ENCODE peak calls at places on chromosome 12, in five cellular contexts. X is transverse colon, E is A549, P is prostate gland, M is lower leg skin. D is an unnamed sample.

GRCh38 chr12:14723763-14724162 is 27.4 kb upstream of the GUCY2C start:
- DNase-seq in P (peak; percentile 61), X (peak; percentile 59), E (peak; percentile 12), M (peak; percentile 17), D (no peak)

GRCh38 chr12:6275609-6276246 is 34.8 kb upstream of the PLEKHG6 start:
- DNase-seq in X (no peak), P (no peak), M (no peak), E (no peak), D (no peak)

GRCh38 chr12:8554451-8555195 is 13.9 kb upstream of the CLEC4E start:
- DNase-seq in X (no peak), P (no peak), M (no peak), E (no peak), D (no peak)

GRCh38 chr12:53726946-53727309 is 324 bp downstream of the CALCOCO1 start:
- DNase-seq in M (no peak), E (peak; percentile 38), X (peak; percentile 13), P (no peak), D (no peak)

GRCh38 chr12:128932521-128932920 is 79.2 kb downstream of the GLT1D1 start:
- DNase-seq in X (no peak), P (no peak), M (no peak), E (no peak), D (no peak)

GRCh38 chr12:89163918-89164317 is 188.4 kb downstream of the DUSP6 start:
- DNase-seq in M (no peak), E (no peak), P (no peak), X (no peak), D (no peak)

GRCh38 chr12:107591095-107591375 is 94.6 kb upstream of the PWP1 start:
- DNase-seq in E (no peak), X (no peak), P (no peak), M (no peak), D (no peak)

GRCh38 chr12:78406776-78407335 is 457.7 kb upstream of the SYT1 start:
- DNase-seq in E (no peak), X (no peak), M (no peak), P (no peak), D (no peak)

GRCh38 chr12:51395283-51396230 is 4.4 kb upstream of the GALNT6 start:
- DNase-seq in X (no peak), P (no peak), M (no peak), E (no peak), D (no peak)

GRCh38 chr12:117118838-117119591 is 19.8 kb upstream of the TESC start:
- DNase-seq in P (no peak), E (no peak), X (no peak), M (no peak), D (no peak)

GRCh38 chr12:93419388-93420034 is 22.2 kb downstream of the UBE2N start:
- DNase-seq in M (no peak), E (peak; percentile 58), X (no peak), P (no peak), D (no peak)

GRCh38 chr12:79187032-79187431 is 322.5 kb downstream of the SYT1 start:
- DNase-seq in P (no peak), X (no peak), E (no peak), M (no peak), D (no peak)

GRCh38 chr12:104136577-104136976 is 1.4 kb downstream of the NFYB start:
- DNase-seq in E (no peak), X (no peak), P (no peak), M (no peak), D (no peak)

GRCh38 chr12:94615284-94616216 is 34.8 kb downstream of the TMCC3 start:
- DNase-seq in M (no peak), X (peak; percentile 66), P (peak; percentile 33), E (peak; percentile 53), D (no peak)

GRCh38 chr12:92503977-92504966 is 198.5 kb upstream of the PLEKHG7 start:
- DNase-seq in P (no peak), X (peak; percentile 25), M (no peak), E (no peak), D (no peak)

GRCh38 chr12:56528836-56529235 is 7.2 kb downstream of the RBMS2 start:
- DNase-seq in E (no peak), M (no peak), X (no peak), P (no peak), D (no peak)

DNA sequence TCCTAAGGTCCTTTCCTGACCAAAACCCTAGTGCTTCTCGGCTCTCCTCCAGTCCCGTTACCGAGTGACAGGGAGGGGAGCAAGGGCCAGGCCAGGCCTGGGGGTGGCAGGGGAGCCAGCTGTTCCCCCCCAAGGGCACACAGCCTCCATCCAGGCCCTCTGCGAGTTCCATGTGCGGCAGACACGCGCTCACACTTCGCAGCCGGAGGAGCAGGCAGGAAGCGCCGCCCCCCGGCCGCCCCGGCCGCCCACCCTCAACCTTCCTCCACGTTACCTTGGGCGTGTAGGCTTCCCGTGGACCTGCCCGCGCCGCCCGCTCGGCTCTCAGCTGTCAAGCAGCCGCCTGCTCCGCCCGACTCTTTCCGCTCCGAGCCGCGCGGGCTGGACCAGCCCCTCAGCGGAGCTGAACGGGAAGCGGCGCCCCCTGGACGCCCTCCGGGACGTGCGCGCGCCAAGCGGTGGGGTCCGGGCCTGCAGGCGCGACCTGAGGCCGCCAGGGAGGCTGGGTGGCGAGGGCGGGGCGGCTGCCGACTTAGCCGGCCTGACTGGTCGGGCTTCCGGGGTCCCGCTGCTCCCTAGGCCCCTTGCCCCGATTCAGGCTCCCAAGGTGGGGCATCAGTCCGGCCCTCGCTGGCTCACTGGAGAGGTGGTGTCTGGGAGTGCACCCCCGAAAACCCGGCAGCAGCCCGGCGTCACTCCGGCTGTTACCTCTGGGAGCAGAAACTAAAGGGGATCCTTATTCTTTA is at the start of gene CRACR2A:
- DNase-seq in E (peak; percentile 59), P (peak; percentile 35), X (peak; percentile 84), M (peak; percentile 24), D (peak; percentile 81)
- TF ChIP-seq POLR2A in E (no peak), P (no peak), X (peak; percentile 30), M (no peak), D (no peak)

DNA sequence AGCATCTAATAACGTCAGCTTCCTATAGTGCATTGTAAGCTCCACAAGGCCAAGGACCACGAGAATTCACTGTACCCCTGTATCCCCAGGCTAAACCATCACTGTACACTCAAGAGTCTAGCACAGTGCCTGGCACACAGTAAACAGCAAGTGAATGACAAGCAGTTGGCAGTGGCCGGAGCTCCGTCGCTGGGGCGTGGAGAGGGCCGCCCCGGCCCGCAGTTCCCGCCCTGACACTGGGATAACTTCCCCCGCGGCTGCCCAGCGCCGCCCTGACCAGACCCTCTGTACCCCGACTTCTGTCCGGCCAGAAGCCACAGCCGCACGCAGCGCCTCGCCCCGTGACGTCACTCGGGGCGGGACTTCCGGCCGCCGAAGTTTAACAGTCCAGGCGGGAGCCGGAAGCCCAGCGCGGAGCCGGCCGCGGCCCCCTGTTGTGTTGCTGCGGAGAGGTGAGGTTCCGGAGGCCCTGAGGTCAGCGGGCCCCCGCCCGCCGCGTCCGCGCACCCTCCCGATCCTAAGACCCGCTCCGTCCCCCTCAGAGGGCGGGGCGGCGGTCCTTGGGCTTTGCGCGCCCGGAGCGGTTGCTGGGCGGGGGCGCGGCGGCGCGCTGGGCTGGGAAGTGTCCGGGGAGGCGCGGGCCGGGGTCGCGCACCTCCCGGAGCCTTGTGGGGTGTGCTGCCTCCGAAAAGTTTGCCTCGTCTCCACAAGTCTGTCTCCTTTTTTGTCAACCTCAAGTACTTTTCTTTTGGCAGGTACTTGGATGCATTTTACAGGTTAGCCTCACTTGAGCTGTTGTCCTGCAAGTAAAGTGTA is at the start of gene NEDD1:
- DNase-seq in X (peak; percentile 89), P (peak; percentile 73), M (peak; percentile 68), E (peak; percentile 75), D (peak; percentile 82)
- TF ChIP-seq POLR2A in X (peak; percentile 74), P (peak; percentile 78), M (no peak), E (peak; percentile 74), D (peak; percentile 59)

GRCh38 chr12:64452559-64453329 is 824 bp downstream of the TBK1 start:
- DNase-seq in M (peak; percentile 37), X (peak; percentile 9), P (peak; percentile 62), E (peak; percentile 46), D (no peak)

GRCh38 chr12:64450711-64451486 is 1.0 kb upstream of the TBK1 start:
- DNase-seq in E (no peak), M (no peak), X (no peak), P (no peak), D (no peak)

GRCh38 chr12:64456119-64456518 is 4.2 kb downstream of the TBK1 start:
- DNase-seq in P (no peak), E (no peak), M (no peak), X (no peak), D (no peak)

GRCh38 chr12:64450057-64450640 is 1.8 kb upstream of the TBK1 start:
- DNase-seq in P (no peak), M (no peak), X (no peak), E (no peak), D (no peak)

DNA sequence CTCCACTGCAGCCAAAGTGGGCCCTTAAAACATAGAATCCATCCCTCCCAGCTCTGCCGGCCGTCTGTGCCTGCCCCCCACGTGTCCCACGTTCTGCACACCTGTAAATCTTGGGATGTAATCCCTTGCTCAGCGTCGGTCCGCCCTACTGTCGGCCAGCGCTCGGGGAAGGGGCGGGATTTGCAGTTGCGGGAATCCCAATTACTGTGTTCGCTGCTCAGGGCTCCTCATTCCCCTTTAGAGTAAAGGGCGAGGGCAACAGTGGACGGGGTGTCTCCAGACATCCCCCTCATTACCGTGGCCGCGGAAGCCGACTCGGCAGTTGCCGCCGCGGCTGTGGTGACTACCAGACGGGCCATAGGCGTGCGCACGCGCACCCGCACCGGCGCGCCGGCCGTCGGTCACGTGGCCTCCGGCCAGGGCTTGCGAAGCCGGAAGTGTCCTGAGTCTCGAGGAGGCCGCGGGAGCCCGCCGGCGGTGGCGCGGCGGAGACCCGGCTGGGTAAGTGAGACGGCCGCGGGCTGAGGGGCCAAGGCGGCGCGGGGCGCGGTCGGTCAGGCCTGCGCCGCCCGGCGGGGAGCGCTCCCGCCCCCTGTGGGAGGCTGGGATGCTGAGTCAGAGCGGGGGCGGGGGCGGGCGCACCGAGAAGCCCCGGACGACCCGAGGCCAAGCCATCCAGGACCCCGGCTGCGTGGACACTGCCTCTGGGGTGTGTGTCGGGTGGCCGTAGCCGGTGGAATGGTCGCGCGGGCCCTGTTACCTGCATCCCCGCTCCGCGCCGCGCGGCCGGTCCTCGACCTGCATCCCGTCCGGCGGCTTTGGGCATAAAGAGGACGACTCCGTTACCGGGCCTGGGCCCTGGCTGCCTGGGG is at the start of gene TBK1:
- DNase-seq in M (peak; percentile 82), E (peak; percentile 84), P (peak; percentile 90), X (peak; percentile 91), D (peak; percentile 87)
- TF ChIP-seq POLR2A in M (peak; percentile 49), E (peak; percentile 94), P (peak; percentile 86), X (peak; percentile 63), D (peak; percentile 69)

GRCh38 chr12:111368684-111369495 is at the start of gene PHETA1:
- DNase-seq in M (peak; percentile 91), P (peak; percentile 90), X (peak; percentile 96), E (peak; percentile 94), D (peak; percentile 95)
- TF ChIP-seq POLR2A in M (no peak), P (peak; percentile 61), X (peak; percentile 51), E (peak; percentile 79), D (peak; percentile 47)